ENCODE peak calls at places on chromosomes 5 and 9, in eight cellular contexts. A is uterus, R is A549, Q is sigmoid colon, E is breast epithelium, K is body of pancreas, T is stomach, H is IMR-90. C is an unnamed sample.
A peak's percentile ranks its signal among the peaks of the same experiment; 100 is the strongest.

GRCh38 chr5:147986134-147986757 is 77.5 kb upstream of the SPINK5 start:
- DNase-seq in E (no peak), Q (no peak), T (no peak), R (no peak), K (no peak), H (no peak), A (no peak), C (no peak)

GRCh38 chr9:94719878-94720277 is 6.6 kb upstream of the AOPEP start:
- DNase-seq in A (no peak), R (no peak), E (no peak), H (no peak), T (no peak), Q (no peak), K (no peak), C (no peak)

GRCh38 chr5:161535762-161536161 is 10.8 kb downstream of the GABRB2 start:
- DNase-seq in K (no peak), R (no peak), H (no peak), Q (no peak), T (no peak), A (no peak), E (no peak), C (peak; percentile 42)

GRCh38 chr5:109740329-109740728 is 50.6 kb downstream of the MAN2A1 start:
- DNase-seq in K (no peak), E (peak; percentile 25), T (peak; percentile 47), Q (no peak), H (peak; percentile 34), A (no peak), R (no peak), C (no peak)

GRCh38 chr9:71130521-71130920 is 9.1 kb upstream of the TRPM3 start:
- DNase-seq in E (no peak), K (no peak), H (no peak), Q (no peak), R (no peak), A (no peak), T (no peak), C (no peak)

GRCh38 chr9:124297553-124297905 is 39.8 kb downstream of the NEK6 start:
- DNase-seq in A (peak; percentile 66), H (peak; percentile 96), K (peak; percentile 69), Q (peak; percentile 90), R (peak; percentile 72), T (peak; percentile 85), E (peak; percentile 91), C (peak; percentile 85)

GRCh38 chr5:33409435-33410146 is 31.2 kb upstream of the TARS1 start:
- DNase-seq in A (peak; percentile 75), R (no peak), T (no peak), H (peak; percentile 83), K (peak; percentile 16), Q (peak; percentile 96), E (peak; percentile 23), C (no peak)

GRCh38 chr9:249025-249424 is 34.4 kb downstream of the DOCK8 start:
- DNase-seq in A (no peak), Q (no peak), R (no peak), E (no peak), K (no peak), T (no peak), H (no peak), C (no peak)

GRCh38 chr5:102758576-102758975 is 3.5 kb downstream of the PAM start:
- DNase-seq in K (no peak), R (no peak), H (peak; percentile 77), E (no peak), T (no peak), A (no peak), Q (no peak), C (no peak)

GRCh38 chr9:87546704-87547103 is 49.0 kb downstream of the DAPK1 start:
- DNase-seq in E (no peak), Q (no peak), K (no peak), T (no peak), H (no peak), R (no peak), A (no peak), C (no peak)

GRCh38 chr5:171415115-171415730 is 4.2 kb upstream of the FGF18 start:
- DNase-seq in H (peak; percentile 63), K (no peak), E (peak; percentile 3), R (no peak), Q (no peak), A (no peak), T (no peak), C (no peak)

GRCh38 chr5:36602711-36603321 is 3.6 kb upstream of the SLC1A3 start:
- DNase-seq in E (no peak), Q (no peak), H (no peak), K (no peak), R (peak; percentile 10), A (no peak), T (no peak), C (no peak)

GRCh38 chr9:24095246-24095645 is 269.2 kb upstream of the ELAVL2 start:
- DNase-seq in E (no peak), T (no peak), A (no peak), H (no peak), Q (no peak), R (no peak), K (no peak), C (no peak)

GRCh38 chr5:32339198-32339597 is 26.5 kb upstream of the MTMR12 start:
- DNase-seq in H (peak; percentile 16), T (no peak), Q (no peak), E (no peak), K (no peak), R (peak; percentile 59), A (no peak), C (no peak)

GRCh38 chr5:172533399-172534228 is 79.3 kb upstream of the SH3PXD2B start:
- DNase-seq in A (no peak), T (no peak), Q (peak; percentile 77), K (no peak), R (no peak), H (no peak), E (no peak), C (no peak)

GRCh38 chr5:77945874-77946273 is 169.7 kb upstream of the TBCA start:
- DNase-seq in Q (no peak), A (no peak), H (no peak), T (no peak), R (no peak), E (no peak), K (no peak), C (no peak)

GRCh38 chr5:146699729-146700430 is 178.7 kb downstream of the PPP2R2B start:
- DNase-seq in H (no peak), K (no peak), T (no peak), Q (no peak), A (no peak), E (no peak), R (no peak), C (no peak)

GRCh38 chr5:77076961-77077820 is 9.9 kb downstream of the ZBED3 start:
- DNase-seq in K (peak; percentile 43), Q (peak; percentile 83), T (peak; percentile 79), A (peak; percentile 52), H (peak; percentile 58), E (no peak), R (peak; percentile 77), C (peak; percentile 62)

GRCh38 chr9:36101916-36102741 is 34.4 kb upstream of the GLIPR2 start:
- DNase-seq in A (peak; percentile 35), K (no peak), Q (no peak), H (peak; percentile 100), E (no peak), R (peak; percentile 90), T (no peak), C (no peak)

GRCh38 chr9:36102742-36103495 is 33.6 kb upstream of the GLIPR2 start:
- DNase-seq in R (peak; percentile 86), K (peak; percentile 79), A (peak; percentile 83), H (peak; percentile 71), Q (peak; percentile 92), T (peak; percentile 88), E (peak; percentile 65), C (peak; percentile 90)

GRCh38 chr9:36099718-36100117 is 36.8 kb upstream of the GLIPR2 start:
- DNase-seq in E (no peak), R (no peak), K (no peak), H (no peak), T (no peak), A (no peak), Q (no peak), C (no peak)

GRCh38 chr9:36100532-36100931 is 36.0 kb upstream of the GLIPR2 start:
- DNase-seq in T (no peak), K (no peak), A (no peak), E (no peak), R (no peak), Q (no peak), H (peak; percentile 52), C (no peak)
- H3K4me1 ChIP-seq in T (no peaks in the 10 kb centered on the region), K (no peaks in the 10 kb centered on the region), A (no peaks in the 10 kb centered on the region), E (no peaks in the 10 kb centered on the region), R (peaks cover 26% of the 10 kb centered on the region), Q (no peaks in the 10 kb centered on the region), H (peaks cover 16% of the 10 kb centered on the region), C (no peaks in the 10 kb centered on the region)

DNA sequence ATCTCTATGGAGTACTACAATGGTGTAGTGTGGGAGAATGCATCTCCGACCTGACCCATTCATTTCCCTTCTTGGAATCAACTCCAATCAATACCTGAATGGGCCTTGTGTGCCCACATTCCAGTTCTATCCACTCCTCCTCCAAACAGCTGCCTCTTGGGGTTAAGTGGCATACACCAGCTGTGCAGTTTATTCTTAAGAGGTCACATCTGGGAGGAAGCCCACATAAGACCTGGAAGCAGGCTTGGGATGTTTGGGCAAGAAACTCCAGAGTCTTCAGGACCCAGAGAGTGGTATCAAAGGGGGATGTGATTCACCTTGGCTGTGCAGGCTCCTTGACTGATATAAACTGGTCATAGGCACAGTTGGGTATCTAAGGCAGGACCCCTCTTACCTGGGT is 46.0 kb downstream of the ACTBL2 start:
- DNase-seq in E (no peak), Q (no peak), A (no peak), K (no peak), R (no peak), T (no peak), H (no peak), C (no peak)
- TF ChIP-seq POLR2A in E (no peak), Q (no peak), A (no peak), K (no peak), R (no peak), T (no peak), H (no peak), C (no peak)

DNA sequence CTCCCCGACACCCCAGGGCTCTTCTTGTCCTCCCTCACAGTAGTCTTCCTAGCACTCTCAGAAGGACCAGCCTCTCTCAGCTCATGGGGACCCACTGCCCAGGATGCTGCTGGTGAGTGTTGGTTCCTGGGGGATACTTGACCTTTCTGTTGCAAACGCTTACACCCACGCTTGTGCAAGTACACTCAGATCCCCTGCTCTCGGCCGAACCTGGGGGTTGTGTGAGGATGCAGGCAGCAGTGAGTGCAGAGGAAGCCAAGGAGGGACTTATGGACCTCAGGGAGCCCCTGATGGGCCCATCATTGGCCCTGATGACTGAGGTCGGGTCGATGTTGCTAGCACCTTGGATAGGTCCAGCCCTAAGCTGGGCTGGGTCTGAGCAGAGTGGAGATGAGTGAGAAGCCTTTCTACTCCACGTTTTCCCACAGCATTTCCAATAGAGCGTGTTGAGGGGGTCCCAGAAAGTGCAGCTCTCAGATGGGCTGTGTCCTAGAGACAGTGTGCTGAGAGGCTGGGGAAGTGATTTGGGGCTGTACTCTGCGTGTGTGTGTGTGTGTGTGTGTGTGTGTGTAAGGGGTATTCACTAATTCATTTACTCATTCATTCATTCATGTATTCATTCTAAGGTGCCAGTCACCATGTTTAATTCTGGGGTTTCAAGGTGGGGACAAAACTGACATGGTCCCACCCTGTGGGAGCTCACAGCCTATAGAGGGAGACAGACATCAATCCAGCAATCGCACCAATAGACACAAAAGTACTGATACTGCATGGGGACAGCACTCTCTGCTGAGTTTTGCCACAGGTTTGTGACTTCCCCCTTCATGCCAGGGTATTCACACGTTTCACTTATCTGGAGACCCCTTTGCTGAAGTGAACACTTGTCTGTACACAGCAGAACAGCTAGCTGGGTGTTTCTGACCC is 25.2 kb upstream of the PITX1 start:
- DNase-seq in A (no peak), K (no peak), Q (no peak), R (no peak), H (no peak), T (no peak), E (no peak), C (no peak)
- TF ChIP-seq CTCF in A (no peak), K (no peak), Q (no peak), R (peak; percentile 17), H (no peak), T (no peak), E (no peak), C (no peak)

GRCh38 chr5:162641142-162641813 is 573.7 kb downstream of the GABRG2 start:
- DNase-seq in R (no peak), H (no peak), Q (no peak), K (no peak), A (no peak), E (no peak), T (no peak), C (no peak)
- H3K4me1 ChIP-seq in R (no peaks in the 10 kb centered on the region), H (no peaks in the 10 kb centered on the region), Q (no peaks in the 10 kb centered on the region), K (no peaks in the 10 kb centered on the region), A (no peaks in the 10 kb centered on the region), E (no peaks in the 10 kb centered on the region), T (no peaks in the 10 kb centered on the region), C (no peaks in the 10 kb centered on the region)

C was measured in testis.